ENCODE peak calls at places on chromosomes 2 and 18, in eight cellular contexts. One of them, this sample, is unnamed.

GRCh38 chr2:176147790-176148496 is 3.4 kb upstream of the HOXD4 start:
- DNase-seq in NCI-H526: no peak
- DNase-seq in heart right ventricle: no peak
- DNase-seq in RWPE1: no peak
- DNase-seq in mammary epithelial cell: no peak
- DNase-seq in NCI-H2171: no peak
- DNase-seq in NCI-H1092: no peak
- DNase-seq in GM23338: peak
- DNase-seq in this sample: no peak

GRCh38 chr2:226130192-226130591 is 669.4 kb downstream of the IRS1 start:
- DNase-seq in NCI-H526: no peak
- DNase-seq in heart right ventricle: no peak
- DNase-seq in RWPE1: no peak
- DNase-seq in mammary epithelial cell: no peak
- DNase-seq in NCI-H2171: no peak
- DNase-seq in NCI-H1092: no peak
- DNase-seq in GM23338: peak
- DNase-seq in this sample: no peak

GRCh38 chr2:233422050-233422639 is 67.9 kb downstream of the DGKD start:
- DNase-seq in NCI-H526: no peak
- DNase-seq in heart right ventricle: no peak
- DNase-seq in RWPE1: peak
- DNase-seq in mammary epithelial cell: no peak
- DNase-seq in NCI-H2171: no peak
- DNase-seq in NCI-H1092: no peak
- DNase-seq in GM23338: no peak
- DNase-seq in this sample: no peak

GRCh38 chr18:78713064-78713463 is 266.6 kb upstream of the SALL3 start:
- DNase-seq in NCI-H526: no peak
- DNase-seq in heart right ventricle: no peak
- DNase-seq in RWPE1: peak
- DNase-seq in mammary epithelial cell: no peak
- DNase-seq in NCI-H2171: no peak
- DNase-seq in NCI-H1092: no peak
- DNase-seq in GM23338: peak
- DNase-seq in this sample: no peak

GRCh38 chr18:61196745-61197144 is 136.5 kb upstream of the CDH20 start:
- DNase-seq in NCI-H526: no peak
- DNase-seq in heart right ventricle: no peak
- DNase-seq in RWPE1: no peak
- DNase-seq in mammary epithelial cell: no peak
- DNase-seq in NCI-H2171: no peak
- DNase-seq in NCI-H1092: no peak
- DNase-seq in GM23338: no peak
- DNase-seq in this sample: no peak

GRCh38 chr2:30756971-30757370 is 50.3 kb downstream of the CAPN13 start:
- DNase-seq in NCI-H526: no peak
- DNase-seq in heart right ventricle: no peak
- DNase-seq in RWPE1: no peak
- DNase-seq in mammary epithelial cell: no peak
- DNase-seq in NCI-H2171: no peak
- DNase-seq in NCI-H1092: no peak
- DNase-seq in GM23338: no peak
- DNase-seq in this sample: no peak

GRCh38 chr18:60775978-60776377 is 403.4 kb upstream of the MC4R start:
- DNase-seq in NCI-H526: no peak
- DNase-seq in heart right ventricle: no peak
- DNase-seq in RWPE1: no peak
- DNase-seq in mammary epithelial cell: no peak
- DNase-seq in NCI-H2171: no peak
- DNase-seq in NCI-H1092: no peak
- DNase-seq in GM23338: no peak
- DNase-seq in this sample: no peak

GRCh38 chr2:233436691-233437438 is 82.6 kb downstream of the DGKD start:
- DNase-seq in NCI-H526: no peak
- DNase-seq in heart right ventricle: peak
- DNase-seq in RWPE1: no peak
- DNase-seq in mammary epithelial cell: no peak
- DNase-seq in NCI-H2171: no peak
- DNase-seq in NCI-H1092: no peak
- DNase-seq in GM23338: no peak
- DNase-seq in this sample: no peak

GRCh38 chr2:171260471-171261424 is 100.1 kb upstream of the TLK1 start:
- DNase-seq in NCI-H526: no peak
- DNase-seq in heart right ventricle: no peak
- DNase-seq in RWPE1: no peak
- DNase-seq in mammary epithelial cell: no peak
- DNase-seq in NCI-H2171: no peak
- DNase-seq in NCI-H1092: no peak
- DNase-seq in GM23338: peak
- DNase-seq in this sample: no peak

GRCh38 chr2:234135750-234136221 is 85.3 kb downstream of the SPP2 start:
- DNase-seq in NCI-H526: peak
- DNase-seq in heart right ventricle: peak
- DNase-seq in RWPE1: peak
- DNase-seq in mammary epithelial cell: peak
- DNase-seq in NCI-H2171: peak
- DNase-seq in NCI-H1092: peak
- DNase-seq in GM23338: peak
- DNase-seq in this sample: peak

GRCh38 chr2:215365184-215365658 is 53.4 kb downstream of the ATIC start:
- DNase-seq in NCI-H526: no peak
- DNase-seq in heart right ventricle: no peak
- DNase-seq in RWPE1: no peak
- DNase-seq in mammary epithelial cell: peak
- DNase-seq in NCI-H2171: no peak
- DNase-seq in NCI-H1092: no peak
- DNase-seq in GM23338: no peak
- DNase-seq in this sample: no peak

This sample was measured in right cardiac atrium.